ENCODE peak calls at places on chromosomes 6 and 20, in seven cellular contexts. M is omental fat pad; P is HL-60; F is WTC11; Z is CD8-positive, alpha-beta T cell; L is lung; R is neural crest cell. K is an unnamed sample.

GRCh38 chr20:19945732-19946670 is 71.2 kb upstream of the NAA20 start:
- DNase-seq in P (no peak), Z (no peak), R (no peak), L (no peak), F (no peak), M (no peak), K (no peak)

GRCh38 chr6:160156842-160157241 is 35.2 kb downstream of the SLC22A1 start:
- DNase-seq in M (no peak), R (no peak), L (no peak), P (no peak), Z (no peak), F (no peak), K (no peak)

GRCh38 chr6:141829566-141829965 is 303.2 kb upstream of the GJE1 start:
- DNase-seq in F (peak; percentile 33), R (no peak), L (no peak), M (no peak), P (no peak), Z (no peak), K (no peak)

GRCh38 chr6:170208651-170209353 is 82.1 kb downstream of the DLL1 start:
- DNase-seq in P (no peak), F (no peak), L (peak; percentile 22), M (no peak), Z (no peak), R (no peak), K (no peak)

GRCh38 chr20:33753763-33754162 is 22.0 kb downstream of the ZNF341 start:
- DNase-seq in R (no peak), L (no peak), P (no peak), F (no peak), Z (no peak), M (no peak), K (no peak)

GRCh38 chr20:17867546-17867945 is 101.0 kb downstream of the SNX5 start:
- DNase-seq in P (no peak), F (no peak), L (no peak), M (no peak), R (no peak), Z (no peak), K (no peak)

GRCh38 chr20:38059832-38060231 is 26.3 kb downstream of the RPRD1B start:
- DNase-seq in R (no peak), F (no peak), P (no peak), Z (no peak), M (no peak), L (no peak), K (no peak)

GRCh38 chr6:145148392-145149175 is 586.7 kb downstream of the EPM2A start:
- DNase-seq in F (no peak), L (peak; percentile 63), M (no peak), Z (no peak), R (no peak), P (peak; percentile 62), K (no peak)

GRCh38 chr20:7728373-7728772 is 211.9 kb downstream of the HAO1 start:
- DNase-seq in L (no peak), M (no peak), Z (no peak), F (no peak), P (no peak), R (no peak), K (no peak)

GRCh38 chr6:16657768-16658167 is 103.5 kb downstream of the ATXN1 start:
- DNase-seq in M (no peak), L (no peak), R (no peak), P (no peak), Z (no peak), F (no peak), K (no peak)

GRCh38 chr20:47024461-47024937 is 129.9 kb downstream of the EYA2 start:
- DNase-seq in Z (no peak), F (no peak), M (no peak), R (no peak), P (peak; percentile 8), L (no peak), K (peak; percentile 36)

GRCh38 chr6:170074907-170075306 is 216.0 kb downstream of the DLL1 start:
- DNase-seq in R (no peak), Z (no peak), M (no peak), P (no peak), L (no peak), F (no peak), K (no peak)

GRCh38 chr20:64121586-64121985 is 14.2 kb upstream of the NPBWR2 start:
- DNase-seq in L (no peak), P (no peak), Z (no peak), M (no peak), R (no peak), F (no peak), K (no peak)

GRCh38 chr20:49413677-49414076 is 68.8 kb downstream of the KCNB1 start:
- DNase-seq in R (no peak), Z (no peak), L (no peak), P (no peak), F (no peak), M (no peak), K (no peak)

GRCh38 chr20:46139243-46139889 is 21.3 kb downstream of the CD40 start:
- DNase-seq in R (no peak), Z (no peak), P (no peak), L (no peak), F (no peak), M (no peak), K (no peak)

GRCh38 chr20:38926934-38927616 is 858 bp downstream of the FAM83D start:
- DNase-seq in L (no peak), F (no peak), P (no peak), M (no peak), Z (no peak), R (no peak), K (no peak)

GRCh38 chr20:38153401-38153800 is 11.7 kb downstream of the TGM2 start:
- DNase-seq in Z (no peak), P (no peak), M (no peak), L (no peak), F (no peak), R (no peak), K (no peak)

GRCh38 chr6:15763827-15764226 is 101.0 kb upstream of the DTNBP1 start:
- DNase-seq in M (no peak), P (no peak), Z (no peak), L (peak; percentile 43), R (no peak), F (no peak), K (no peak)

GRCh38 chr20:31788578-31788977 is 30.6 kb upstream of the MYLK2 start:
- DNase-seq in F (peak; percentile 25), L (no peak), Z (no peak), M (no peak), R (no peak), P (no peak), K (no peak)

GRCh38 chr6:120576061-120576460 is 758.2 kb downstream of the TBC1D32 start:
- DNase-seq in R (no peak), M (no peak), F (no peak), P (no peak), L (no peak), Z (no peak), K (no peak)

GRCh38 chr20:57993738-57994431 is 234.6 kb downstream of the ANKRD60 start:
- DNase-seq in L (no peak), P (no peak), M (no peak), F (no peak), R (no peak), Z (no peak), K (no peak)

GRCh38 chr6:24940311-24940917 is 4.7 kb upstream of the RIPOR2 start:
- DNase-seq in Z (no peak), F (no peak), P (no peak), M (no peak), L (no peak), R (no peak), K (no peak)

GRCh38 chr6:14922306-14922705 is 323.6 kb upstream of the JARID2 start:
- DNase-seq in F (peak; percentile 42), P (peak; percentile 89), R (no peak), L (no peak), Z (no peak), M (no peak), K (no peak)

GRCh38 chr6:54059683-54060082 is 51.6 kb upstream of the MLIP start:
- DNase-seq in R (no peak), Z (no peak), M (no peak), P (no peak), L (no peak), F (no peak), K (no peak)

GRCh38 chr6:169452117-169452868 is 198.6 kb upstream of the THBS2 start:
- DNase-seq in F (no peak), R (no peak), Z (no peak), P (no peak), M (peak; percentile 46), L (no peak), K (no peak)

GRCh38 chr6:44387346-44388134 is at the start of gene CDC5L:
- DNase-seq in F (peak; percentile 88), M (peak; percentile 88), Z (peak; percentile 78), R (peak; percentile 91), L (peak; percentile 92), P (peak; percentile 99), K (peak; percentile 93)

GRCh38 chr6:18263561-18264337 is 581 bp downstream of the DEK start:
- DNase-seq in F (no peak), Z (no peak), M (peak; percentile 35), P (no peak), L (peak; percentile 58), R (no peak), K (peak; percentile 73)
- TF ChIP-seq CTCF in F (no peak), Z (no peak), M (no peak), P (no peak), L (no peak), R (no peak), K (no peak)

DNA sequence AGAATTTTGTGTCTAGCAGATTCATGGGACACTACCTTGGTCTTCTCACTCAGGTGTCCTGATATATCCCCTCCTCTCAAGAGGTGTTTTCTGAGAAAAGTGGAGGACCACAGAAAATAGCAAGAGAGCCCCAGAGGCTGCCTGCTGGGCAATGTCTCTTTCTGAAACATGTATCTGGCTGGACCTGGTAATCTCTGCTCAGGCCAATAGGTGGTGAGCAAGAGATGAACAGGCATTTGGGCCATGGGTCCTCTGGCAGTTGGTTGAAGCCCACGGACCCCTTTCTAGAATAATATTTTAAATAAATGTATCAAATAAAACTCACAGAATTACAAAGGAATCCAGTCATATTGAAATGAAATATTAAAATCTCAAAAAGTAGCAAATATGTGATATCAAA is 8.8 kb upstream of the THBD start:
- DNase-seq in P (no peak), F (no peak), R (no peak), Z (no peak), M (no peak), L (no peak), K (no peak)
- TF ChIP-seq CTCF in P (no peak), F (no peak), R (no peak), Z (no peak), M (no peak), L (no peak), K (peak; percentile 19)

GRCh38 chr6:39642300-39642699 is 82.9 kb downstream of the KIF6 start:
- DNase-seq in M (no peak), R (no peak), F (peak; percentile 22), Z (no peak), L (no peak), P (no peak), K (no peak)
- TF ChIP-seq CTCF in M (no peak), R (no peak), F (peak; percentile 13), Z (no peak), L (no peak), P (no peak), K (no peak)

DNA sequence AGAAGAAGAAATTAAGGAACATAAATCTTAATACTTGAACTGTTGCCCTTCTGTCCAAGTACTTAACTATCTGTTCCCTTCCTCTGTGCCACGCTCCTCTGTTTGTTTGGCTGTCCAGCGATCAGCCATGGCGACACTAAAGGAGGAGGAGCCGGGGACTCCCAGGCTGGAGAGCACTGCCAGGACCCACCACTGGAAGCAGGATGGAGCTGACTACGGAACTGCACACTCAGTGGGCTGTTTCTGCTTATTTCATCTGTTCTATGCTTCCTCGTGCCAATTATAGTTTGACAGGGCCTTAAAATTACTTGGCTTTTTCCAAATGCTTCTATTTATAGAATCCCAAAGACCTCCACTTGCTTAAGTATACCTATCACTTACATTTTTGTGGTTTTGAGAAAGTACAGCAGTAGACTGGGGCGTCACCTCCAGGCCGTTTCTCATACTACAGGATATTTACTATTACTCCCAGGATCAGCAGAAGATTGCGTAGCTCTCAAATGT is 17.1 kb downstream of the IRF4 start:
- DNase-seq in F (peak; percentile 54), Z (no peak), M (no peak), P (no peak), R (peak; percentile 49), L (peak; percentile 72), K (peak; percentile 56)
- TF ChIP-seq CTCF in F (no peak), Z (no peak), M (no peak), P (no peak), R (peak; percentile 62), L (peak; percentile 10), K (peak; percentile 35)